ENCODE peak calls at places on chromosomes 4 and X, in six cellular contexts. Q is GM12892, H is ovary, Z is tibial nerve, X is IMR-90, L is transverse colon. J is an unnamed sample.

GRCh38 chr4:4492161-4492847 is 49.5 kb downstream of the STX18 start:
- DNase-seq in H (no peak), Z (no peak), L (no peak), Q (peak), X (peak), J (no peak)

GRCh38 chr4:5993063-5993745 is 25.0 kb downstream of the C4orf50 start:
- DNase-seq in Q (no peak), L (no peak), Z (no peak), H (no peak), X (no peak), J (no peak)

GRCh38 chr4:181528570-181529184 is 714.5 kb upstream of the TENM3 start:
- DNase-seq in L (peak), H (no peak), Z (peak), Q (no peak), X (peak), J (peak)

GRCh38 chr4:23959401-23960148 is 69.7 kb upstream of the PPARGC1A start:
- DNase-seq in H (no peak), L (no peak), Z (no peak), Q (no peak), X (no peak), J (no peak)

GRCh38 chr4:184280104-184280503 is 62.4 kb upstream of the ENPP6 start:
- DNase-seq in H (no peak), L (no peak), Q (no peak), X (no peak), Z (peak), J (no peak)

GRCh38 chrX:68685722-68686683 is 38.5 kb downstream of the STARD8 start:
- DNase-seq in Z (no peak), H (peak), L (peak), Q (no peak), X (peak), J (no peak)

GRCh38 chr4:105714071-105714521 is 5.5 kb downstream of the GSTCD start:
- DNase-seq in X (no peak), Z (no peak), H (no peak), L (no peak), Q (no peak), J (no peak)

GRCh38 chr4:36269116-36269515 is 12.3 kb upstream of the DTHD1 start:
- DNase-seq in Q (no peak), H (no peak), X (no peak), L (no peak), Z (no peak), J (no peak)

GRCh38 chrX:53395605-53396298 is 26.7 kb downstream of the SMC1A start:
- DNase-seq in H (no peak), L (no peak), Z (no peak), X (no peak), Q (no peak), J (no peak)

GRCh38 chr4:139762715-139763114 is 97.1 kb downstream of the MGST2 start:
- DNase-seq in H (no peak), Z (no peak), Q (no peak), L (no peak), X (no peak), J (no peak)

GRCh38 chr4:55948726-55949479 is at the start of gene CEP135:
- DNase-seq in Z (peak), Q (peak), X (peak), H (peak), L (peak), J (peak)

GRCh38 chrX:9876205-9876604 is 90.0 kb downstream of the SHROOM2 start:
- DNase-seq in H (no peak), X (no peak), Q (no peak), Z (no peak), L (no peak), J (no peak)
- TF ChIP-seq POLR2A in H (no peak), X (no peak), Q (no peak), Z (no peak), L (no peak), J (no peak)

DNA sequence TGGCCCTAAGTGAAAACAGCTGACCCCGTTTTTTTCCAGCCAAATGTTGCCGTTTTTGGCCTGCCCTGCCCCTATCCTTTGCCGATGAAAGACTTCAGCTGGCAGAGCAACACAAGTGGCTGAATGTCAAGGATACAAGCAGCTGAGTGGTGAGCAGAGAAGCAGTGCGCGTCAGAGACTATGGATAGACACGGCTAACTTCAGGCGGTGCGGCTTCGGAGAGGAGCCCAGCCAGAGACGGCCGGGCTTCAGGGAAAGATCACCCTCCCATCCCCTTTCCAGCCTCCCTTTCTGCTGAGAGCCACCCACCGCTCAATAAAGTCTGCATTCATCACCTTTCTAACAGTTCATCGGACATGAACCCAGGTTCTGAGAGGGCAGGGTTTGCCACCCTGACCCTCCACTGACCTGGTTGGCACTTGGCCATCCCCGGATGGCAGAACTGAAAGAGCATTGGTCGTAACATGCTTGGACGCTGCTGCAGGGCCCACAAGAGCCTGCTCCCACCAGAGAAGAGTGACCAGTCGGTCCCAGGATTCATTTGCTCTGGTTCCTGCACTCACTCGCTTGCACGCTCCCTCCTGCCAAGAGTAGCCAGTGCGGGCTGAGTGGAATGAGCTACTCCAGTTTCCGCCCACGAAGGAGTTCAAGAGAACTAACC is 125.8 kb downstream of the PPEF1 start:
- DNase-seq in Q (no peak), Z (peak), X (peak), L (no peak), H (peak), J (no peak)
- TF ChIP-seq POLR2A in Q (no peak), Z (no peak), X (no peak), L (no peak), H (no peak), J (no peak)

GRCh38 chrX:109732780-109733657 is at the start of gene ACSL4:
- DNase-seq in Q (peak), L (peak), X (peak), Z (peak), H (peak), J (peak)
- TF ChIP-seq POLR2A in Q (peak), L (peak), X (peak), Z (peak), H (peak), J (peak)

GRCh38 chrX:72180539-72180938 is 1.0 kb upstream of the PIN4 start:
- DNase-seq in L (no peak), Q (no peak), Z (no peak), H (no peak), X (no peak), J (no peak)

GRCh38 chrX:72182924-72183323 is 1.4 kb downstream of the PIN4 start:
- DNase-seq in X (no peak), Q (no peak), H (no peak), L (no peak), Z (no peak), J (no peak)

GRCh38 chrX:72181178-72182125 is at the start of gene PIN4:
- DNase-seq in Z (peak), H (peak), L (peak), X (peak), Q (peak), J (peak)
- TF ChIP-seq POLR2A in Z (peak), H (peak), L (peak), X (peak), Q (peak), J (peak)

GRCh38 chrX:130902783-130903613 is at the start of gene ENOX2:
- DNase-seq in H (peak), Q (peak), Z (peak), X (peak), L (peak), J (peak)
- TF ChIP-seq POLR2A in H (peak), Q (peak), Z (peak), X (peak), L (peak), J (no peak)